ENCODE peak calls at places on chromosomes 12 and 14, in eight cellular contexts. K is IMR-90, R is cardiac fibroblast, N is HFF-Myc, X is ovary, E is mucosa of descending colon, P is heart left ventricle, L is astrocyte of the spinal cord. J is an unnamed sample.

GRCh38 chr14:77106666-77107065 is 8.6 kb downstream of the CIPC start:
- DNase-seq in K (no peak), R (no peak), N (no peak), X (no peak), E (no peak), P (no peak), L (no peak), J (no peak)

GRCh38 chr14:20627337-20628032 is 14.0 kb downstream of the OR6S1 start:
- DNase-seq in K (no peak), R (peak), N (no peak), X (no peak), E (no peak), P (no peak), L (no peak), J (no peak)

GRCh38 chr14:77654001-77654431 is 37.6 kb upstream of the SPTLC2 start:
- DNase-seq in K (no peak), R (no peak), N (no peak), X (no peak), E (no peak), P (no peak), L (no peak), J (no peak)

GRCh38 chr12:111216387-111217159 is 152.3 kb downstream of the PHETA1 start:
- DNase-seq in K (no peak), R (no peak), N (no peak), X (no peak), E (no peak), P (no peak), L (no peak), J (no peak)

GRCh38 chr14:95468416-95469133 is 47.9 kb downstream of the SYNE3 start:
- DNase-seq in K (no peak), R (no peak), N (no peak), X (no peak), E (peak), P (no peak), L (no peak), J (no peak)

GRCh38 chr12:107580750-107581529 is 104.7 kb upstream of the PWP1 start:
- DNase-seq in K (no peak), R (no peak), N (no peak), X (no peak), E (no peak), P (no peak), L (no peak), J (no peak)

GRCh38 chr12:110600254-110600653 is 13.7 kb upstream of the TCTN1 start:
- DNase-seq in K (peak), R (peak), N (no peak), X (no peak), E (no peak), P (no peak), L (peak), J (peak)

GRCh38 chr12:122123051-122123760 is 44.6 kb downstream of the MLXIP start:
- DNase-seq in K (peak), R (peak), N (peak), X (peak), E (peak), P (peak), L (peak), J (no peak)

GRCh38 chr12:16520328-16520727 is 85.6 kb downstream of the LMO3 start:
- DNase-seq in K (peak), R (no peak), N (no peak), X (no peak), E (no peak), P (no peak), L (no peak), J (no peak)

GRCh38 chr12:54040148-54040494 is 7.3 kb downstream of the HOXC5 start:
- DNase-seq in K (no peak), R (no peak), N (no peak), X (peak), E (no peak), P (no peak), L (no peak), J (no peak)

GRCh38 chr14:101549154-101549553 is 12.1 kb upstream of the DIO3 start:
- DNase-seq in K (no peak), R (no peak), N (no peak), X (no peak), E (peak), P (no peak), L (no peak), J (no peak)

GRCh38 chr14:103031956-103032355 is 25.4 kb downstream of the CDC42BPB start:
- DNase-seq in K (no peak), R (no peak), N (no peak), X (no peak), E (peak), P (no peak), L (no peak), J (no peak)

GRCh38 chr14:23077962-23078361 is 17.0 kb downstream of the ACIN1 start:
- DNase-seq in K (no peak), R (no peak), N (no peak), X (no peak), E (no peak), P (no peak), L (no peak), J (no peak)

GRCh38 chr12:111792155-111792876 is 25.6 kb downstream of the ALDH2 start:
- DNase-seq in K (peak), R (peak), N (no peak), X (peak), E (peak), P (peak), L (no peak), J (no peak)

GRCh38 chr12:50006754-50007442 is 18.4 kb downstream of the RACGAP1 start:
- DNase-seq in K (peak), R (no peak), N (no peak), X (no peak), E (no peak), P (no peak), L (no peak), J (no peak)

GRCh38 chr14:101721951-101722661 is 39.4 kb upstream of the PPP2R5C start:
- DNase-seq in K (no peak), R (no peak), N (peak), X (no peak), E (peak), P (peak), L (peak), J (peak)

GRCh38 chr14:23076785-23077408 is 18.0 kb downstream of the ACIN1 start:
- DNase-seq in K (peak), R (peak), N (no peak), X (no peak), E (no peak), P (no peak), L (peak), J (no peak)

GRCh38 chr12:58888131-58888783 is 32.0 kb downstream of the LRIG3 start:
- DNase-seq in K (peak), R (peak), N (no peak), X (no peak), E (no peak), P (peak), L (peak), J (peak)

GRCh38 chr14:67562025-67562775 is 29.1 kb downstream of the PLEKHH1 start:
- DNase-seq in K (no peak), R (no peak), N (no peak), X (no peak), E (no peak), P (no peak), L (no peak), J (no peak)

GRCh38 chr12:104216461-104217058 is 981 bp downstream of the TXNRD1 start:
- DNase-seq in K (no peak), R (no peak), N (no peak), X (no peak), E (no peak), P (no peak), L (no peak), J (no peak)
- H3K4me3 ChIP-seq in K (peak), R (peak), N (no peak), X (peak), E (no peak), P (peak), L (peak), J (no peak)

GRCh38 chr12:120367252-120367923 is 1.6 kb downstream of the MSI1 start:
- DNase-seq in K (no peak), R (no peak), N (no peak), X (no peak), E (peak), P (no peak), L (no peak), J (no peak)
- TF ChIP-seq CTCF in K (peak), R (peak), N (peak), X (no peak), E (no peak), P (no peak), L (peak), J (peak)

GRCh38 chr14:69610020-69610858 is 1.2 kb upstream of the SUSD6 start:
- DNase-seq in K (no peak), R (peak), N (no peak), X (no peak), E (no peak), P (no peak), L (no peak), J (no peak)
- H3K4me3 ChIP-seq in K (peak), R (peak), N (peak), X (peak), E (no peak), P (peak), L (peak), J (peak)

GRCh38 chr14:62117010-62117717 is 354.9 kb downstream of the SNAPC1 start:
- DNase-seq in K (peak), R (peak), N (peak), X (peak), E (peak), P (peak), L (peak), J (peak)
- TF ChIP-seq CTCF in K (peak), R (peak), N (peak), X (no peak), E (no peak), P (no peak), L (peak), J (peak)

J was measured in AG09309.